ENCODE peak calls at places on chromosome 21, in four cellular contexts. N, C, A and M are unnamed samples. For H3K4me1, the result is how much of the 10 kb centered on the place peaks cover.

GRCh38 chr21:44083631-44084291 is 23.4 kb upstream of the PWP2 start:
- DNase-seq in N (no peak), C (no peak), A (peak), M (no peak)

GRCh38 chr21:32140212-32141008 is 138.4 kb downstream of the MIS18A start:
- DNase-seq in A (no peak), C (no peak), N (no peak), M (no peak)

GRCh38 chr21:44300262-44300959 is 558 bp downstream of the PFKL start:
- DNase-seq in N (peak), C (peak), A (peak), M (peak)

GRCh38 chr21:44958471-44959191 is 18.8 kb downstream of the SLX9 start:
- DNase-seq in A (peak), C (peak), N (peak), M (peak)

GRCh38 chr21:34885636-34886553 is 163.2 kb downstream of the RUNX1 start:
- DNase-seq in C (no peak), A (no peak), N (no peak), M (no peak)

GRCh38 chr21:16580661-16581060 is 850.9 kb downstream of the USP25 start:
- DNase-seq in A (no peak), N (no peak), C (no peak), M (no peak)

GRCh38 chr21:29078884-29079765 is 5.7 kb upstream of the CCT8 start:
- DNase-seq in C (no peak), N (no peak), A (no peak), M (no peak)

GRCh38 chr21:46229133-46229922 is 754 bp upstream of the LSS start:
- DNase-seq in C (no peak), N (peak), A (peak), M (no peak)

GRCh38 chr21:31117046-31117916 is 79.0 kb upstream of the KRTAP19-8 start:
- DNase-seq in C (no peak), A (no peak), N (no peak), M (no peak)

GRCh38 chr21:15688809-15689208 is 41.0 kb upstream of the USP25 start:
- DNase-seq in N (no peak), A (no peak), C (no peak), M (no peak)

GRCh38 chr21:15121655-15122120 is 56.9 kb upstream of the NRIP1 start:
- DNase-seq in A (no peak), N (no peak), C (peak), M (no peak)

GRCh38 chr21:27802816-27803475 is 836.1 kb upstream of the ADAMTS5 start:
- DNase-seq in C (no peak), A (no peak), N (no peak), M (no peak)

GRCh38 chr21:43734131-43734634 is 15.3 kb downstream of the PDXK start:
- DNase-seq in A (no peak), C (no peak), N (no peak), M (no peak)

GRCh38 chr21:26652891-26653290 is 79.8 kb upstream of the CYYR1 start:
- DNase-seq in C (no peak), A (no peak), N (no peak), M (no peak)

GRCh38 chr21:25457411-25457810 is 149.9 kb downstream of the MRPL39 start:
- DNase-seq in C (no peak), N (no peak), A (no peak), M (no peak)

GRCh38 chr21:35326677-35327076 is 277.6 kb upstream of the RUNX1 start:
- DNase-seq in C (no peak), A (no peak), N (no peak), M (no peak)

GRCh38 chr21:23968722-23969647 is 1638.3 kb downstream of the MRPL39 start:
- DNase-seq in C (peak), A (no peak), N (no peak), M (no peak)

GRCh38 chr21:45353200-45353599 is 51.8 kb upstream of the COL18A1 start:
- DNase-seq in N (no peak), A (peak), C (no peak), M (no peak)

GRCh38 chr21:42557420-42557819 is 43.8 kb downstream of the SLC37A1 start:
- DNase-seq in N (peak), C (peak), A (no peak), M (no peak)
- H3K4me1 ChIP-seq in N (under half), C (under half), A (under half), M (under half)

GRCh38 chr21:38819719-38820147 is 14.0 kb downstream of the ETS2 start:
- DNase-seq in N (no peak), C (no peak), A (no peak), M (no peak)
- H3K4me1 ChIP-seq in N (under half), C (half or more), A (under half), M (under half)

DNA sequence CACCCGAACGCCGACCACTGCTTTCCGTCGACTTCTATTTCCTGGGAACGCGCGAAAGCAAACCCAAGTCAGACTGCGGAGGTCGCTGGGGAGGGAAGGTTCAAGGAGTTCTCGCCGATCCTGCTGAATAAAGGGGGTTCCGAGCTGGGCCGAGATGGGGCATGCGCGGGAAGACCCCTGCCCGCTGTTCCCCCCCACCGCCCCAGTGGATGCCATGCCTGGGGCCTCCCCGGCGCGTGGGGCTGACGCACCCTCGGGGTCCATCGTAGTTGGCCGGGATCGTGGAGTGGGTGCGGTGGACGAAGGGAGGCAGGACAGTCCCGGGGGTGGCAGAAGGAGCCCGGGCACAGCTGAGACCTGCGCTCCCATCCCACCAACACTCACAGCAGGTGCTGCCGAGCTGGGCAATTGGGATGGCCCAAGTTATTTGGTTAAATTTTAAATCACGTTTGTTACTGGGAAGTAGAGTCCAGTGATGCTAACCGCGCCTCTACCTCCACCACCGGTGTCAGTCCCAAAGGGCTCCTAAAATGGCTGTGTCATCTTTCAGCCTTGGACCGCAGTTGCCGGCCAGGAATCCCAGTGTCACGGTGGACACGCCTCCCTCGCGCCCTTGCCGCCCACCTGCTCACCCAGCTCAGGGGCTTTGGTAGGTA is 745 bp downstream of the MX1 start:
- DNase-seq in N (no peak), A (no peak), C (no peak), M (no peak)
- H3K4me1 ChIP-seq in N (under half), A (under half), C (under half), M (under half)

GRCh38 chr21:36695671-36696389 is 3.1 kb upstream of the SIM2 start:
- DNase-seq in N (no peak), A (peak), C (no peak), M (no peak)
- H3K4me1 ChIP-seq in N (half or more), A (under half), C (under half), M (under half)